ENCODE peak calls at places on chromosomes 4 and X, in seven cellular contexts. R is head of caudate nucleus; E is AG20443; X is activated effector memory CD4-positive, alpha-beta T cell treated with Interleukin-2 at 50 U/mL for 16 hours; H is GF-D8; Y is lung microvascular endothelial cell; K is activated CD8-positive, alpha-beta memory T cell treated with anti-CD3 and anti-CD28 coated beads for 1 hour. D is an unnamed sample.

GRCh38 chr4:70927502-70928139 is 25.5 kb downstream of the MOB1B start:
- DNase-seq in Y (no peak), E (no peak), X (no peak), R (no peak), H (no peak), K (no peak), D (no peak)

GRCh38 chr4:42610941-42611340 is 46.0 kb downstream of the ATP8A1 start:
- DNase-seq in H (no peak), E (no peak), R (no peak), Y (no peak), K (no peak), X (no peak), D (no peak)

GRCh38 chrX:129779747-129780146 is at the start of gene SASH3:
- DNase-seq in K (no peak), X (peak), E (no peak), R (peak), H (peak), Y (no peak), D (no peak)

GRCh38 chr4:168028568-168028967 is 63.8 kb upstream of the ANXA10 start:
- DNase-seq in K (no peak), X (no peak), Y (peak), H (no peak), R (peak), E (no peak), D (peak)

GRCh38 chr4:101155368-101155767 is 192.0 kb downstream of the PPP3CA start:
- DNase-seq in Y (peak), H (no peak), R (no peak), K (no peak), E (peak), X (no peak), D (peak)

GRCh38 chr4:108861339-108861738 is 98.5 kb upstream of the ETNPPL start:
- DNase-seq in X (no peak), E (peak), Y (peak), R (no peak), K (no peak), H (no peak), D (peak)

GRCh38 chr4:120858776-120859175 is 63.8 kb downstream of the PRDM5 start:
- DNase-seq in X (no peak), K (no peak), E (no peak), R (no peak), H (no peak), Y (peak), D (peak)

GRCh38 chr4:84238247-84239090 is 260.6 kb downstream of the NKX6-1 start:
- DNase-seq in H (no peak), K (no peak), R (no peak), E (peak), Y (no peak), X (no peak), D (no peak)

GRCh38 chr4:154877110-154877760 is 96.2 kb downstream of the RBM46 start:
- DNase-seq in R (no peak), Y (peak), H (no peak), K (no peak), X (no peak), E (no peak), D (no peak)

GRCh38 chrX:45300638-45301037 is 100.0 kb upstream of the DIPK2B start:
- DNase-seq in R (no peak), Y (no peak), E (no peak), X (no peak), K (no peak), H (no peak), D (no peak)

GRCh38 chr4:183659919-183660318 is 826 bp downstream of the TRAPPC11 start:
- DNase-seq in R (peak), E (peak), K (no peak), H (no peak), Y (peak), X (no peak), D (peak)

GRCh38 chr4:156347412-156348075 is 393.9 kb upstream of the CTSO start:
- DNase-seq in H (no peak), Y (no peak), E (peak), K (no peak), X (no peak), R (no peak), D (no peak)

GRCh38 chr4:27057053-27057452 is 196.4 kb downstream of the STIM2 start:
- DNase-seq in H (no peak), Y (no peak), K (no peak), R (no peak), E (no peak), X (no peak), D (no peak)

GRCh38 chr4:185817403-185817818 is 5.4 kb upstream of the SORBS2 start:
- DNase-seq in E (no peak), X (no peak), H (no peak), Y (no peak), R (no peak), K (no peak), D (peak)

GRCh38 chr4:10099521-10100325 is 16.9 kb downstream of the WDR1 start:
- DNase-seq in H (no peak), Y (no peak), R (peak), K (no peak), X (no peak), E (no peak), D (no peak)

GRCh38 chr4:17866790-17867189 is 56.0 kb downstream of the NCAPG start:
- DNase-seq in X (no peak), E (no peak), R (no peak), H (no peak), Y (no peak), K (no peak), D (no peak)

GRCh38 chr4:174248407-174248806 is 35.1 kb downstream of the FBXO8 start:
- DNase-seq in H (no peak), R (no peak), E (no peak), X (no peak), K (no peak), Y (no peak), D (no peak)

GRCh38 chrX:116379854-116380253 is 56.6 kb upstream of the SLC6A14 start:
- DNase-seq in E (peak), K (no peak), H (no peak), X (no peak), R (no peak), Y (peak), D (no peak)

GRCh38 chr4:55020131-55020530 is 105.3 kb downstream of the KDR start:
- DNase-seq in Y (no peak), X (no peak), R (no peak), K (no peak), H (no peak), E (no peak), D (no peak)

GRCh38 chr4:1501754-1502500 is 95.7 kb upstream of the NKX1-1 start:
- DNase-seq in X (no peak), H (no peak), K (no peak), Y (no peak), E (no peak), R (peak), D (no peak)

GRCh38 chr4:109359040-109359646 is 56.7 kb upstream of the COL25A1 start:
- DNase-seq in E (no peak), R (no peak), K (no peak), Y (peak), H (no peak), X (no peak), D (peak)

GRCh38 chr4:185019451-185020292 is 1.4 kb downstream of the HELT start:
- DNase-seq in X (no peak), R (no peak), E (no peak), H (no peak), K (no peak), Y (no peak), D (no peak)

GRCh38 chr4:20684852-20685763 is 15.2 kb upstream of the PACRGL start:
- DNase-seq in E (peak), X (no peak), K (no peak), R (no peak), Y (peak), H (no peak), D (peak)

GRCh38 chr4:153127773-153128494 is 76.3 kb upstream of the TRIM2 start:
- DNase-seq in K (peak), R (peak), X (peak), E (peak), H (no peak), Y (peak), D (peak)

GRCh38 chr4:139921551-139922184 is 232.3 kb downstream of the MAML3 start:
- DNase-seq in X (no peak), K (no peak), R (no peak), Y (no peak), E (no peak), H (no peak), D (peak)

GRCh38 chr4:156710571-156711195 is 260.9 kb downstream of the PDGFC start:
- DNase-seq in R (no peak), K (no peak), H (no peak), E (peak), Y (no peak), X (no peak), D (no peak)

GRCh38 chr4:168612435-168613139 is 115.7 kb downstream of the PALLD start:
- DNase-seq in Y (peak), H (no peak), R (no peak), K (no peak), X (no peak), E (peak), D (peak)

GRCh38 chr4:182578402-182578801 is 335.2 kb downstream of the TENM3 start:
- DNase-seq in H (no peak), X (no peak), E (peak), R (no peak), Y (peak), K (no peak), D (peak)

GRCh38 chr4:55359397-55359916 is 13.4 kb downstream of the SRD5A3 start:
- DNase-seq in X (no peak), E (peak), Y (no peak), K (no peak), H (no peak), R (no peak), D (no peak)

GRCh38 chrX:107199491-107199890 is 6.7 kb downstream of the NUP62CL start:
- DNase-seq in R (no peak), H (no peak), X (no peak), E (no peak), Y (no peak), K (no peak), D (no peak)

GRCh38 chr4:183960021-183960420 is 54.9 kb downstream of the STOX2 start:
- DNase-seq in X (no peak), Y (no peak), R (peak), H (no peak), K (no peak), E (peak), D (no peak)

GRCh38 chr4:54296548-54297203 is 67.6 kb downstream of the PDGFRA start:
- DNase-seq in X (no peak), R (peak), Y (peak), H (no peak), K (no peak), E (no peak), D (peak)

GRCh38 chr4:27141530-27141929 is 280.9 kb downstream of the STIM2 start:
- DNase-seq in R (no peak), H (no peak), X (no peak), Y (no peak), E (no peak), K (no peak), D (no peak)

GRCh38 chr4:98851806-98852205 is 77.1 kb downstream of the EIF4E start:
- DNase-seq in H (no peak), E (no peak), Y (no peak), R (no peak), K (no peak), X (no peak), D (no peak)

GRCh38 chr4:1576200-1576960 is 107.7 kb downstream of the FAM53A start:
- DNase-seq in E (no peak), H (no peak), Y (no peak), X (no peak), R (no peak), K (no peak), D (no peak)

GRCh38 chr4:22442956-22443355 is 72.9 kb downstream of the ADGRA3 start:
- DNase-seq in K (no peak), Y (no peak), H (no peak), E (no peak), R (no peak), X (no peak), D (no peak)

GRCh38 chr4:127622923-127623754 is 9.6 kb upstream of the INTU start:
- DNase-seq in R (peak), X (no peak), E (peak), K (no peak), H (no peak), Y (peak), D (peak)